ENCODE peak calls at places on chromosomes 13 and 19, in ten cellular contexts. One of them, this sample, is unnamed.

GRCh38 chr19:41533691-41534090 is 42.3 kb upstream of the CEACAM21 start:
- ATAC-seq in psoas muscle: no peak
- ATAC-seq in pancreas: no peak
- ATAC-seq in heart right ventricle: no peak
- ATAC-seq in gastroesophageal sphincter: no peak
- ATAC-seq in CD4-positive, alpha-beta T cell: no peak
- ATAC-seq in activated T-cell treated with anti-CD3 and anti-CD28 coated beads, Interleukin-2, amount 50 U/mL, for 4 hours: no peak
- ATAC-seq in natural killer cell: no peak
- ATAC-seq in PC-3: no peak
- ATAC-seq in activated T-helper 17 cell treated with anti-CD3 and anti-CD28 coated beads, Interleukin-2, amount 50 U/mL, for 72 hours: no peak
- ATAC-seq in this sample: no peak

GRCh38 chr19:11435833-11436313 is 438 bp downstream of the PRKCSH start:
- ATAC-seq in psoas muscle: no peak
- ATAC-seq in pancreas: no peak
- ATAC-seq in heart right ventricle: no peak
- ATAC-seq in gastroesophageal sphincter: no peak
- ATAC-seq in CD4-positive, alpha-beta T cell: no peak
- ATAC-seq in activated T-cell treated with anti-CD3 and anti-CD28 coated beads, Interleukin-2, amount 50 U/mL, for 4 hours: no peak
- ATAC-seq in natural killer cell: no peak
- ATAC-seq in PC-3: peak
- ATAC-seq in activated T-helper 17 cell treated with anti-CD3 and anti-CD28 coated beads, Interleukin-2, amount 50 U/mL, for 72 hours: no peak
- ATAC-seq in this sample: no peak

GRCh38 chr19:3094638-3095374 is 644 bp downstream of the GNA11 start:
- ATAC-seq in psoas muscle: no peak
- ATAC-seq in pancreas: no peak
- ATAC-seq in heart right ventricle: no peak
- ATAC-seq in gastroesophageal sphincter: no peak
- ATAC-seq in CD4-positive, alpha-beta T cell: no peak
- ATAC-seq in activated T-cell treated with anti-CD3 and anti-CD28 coated beads, Interleukin-2, amount 50 U/mL, for 4 hours: peak
- ATAC-seq in natural killer cell: peak
- ATAC-seq in PC-3: no peak
- ATAC-seq in activated T-helper 17 cell treated with anti-CD3 and anti-CD28 coated beads, Interleukin-2, amount 50 U/mL, for 72 hours: peak
- ATAC-seq in this sample: peak

GRCh38 chr19:55454787-55455243 is 6.6 kb downstream of the ISOC2 start:
- ATAC-seq in psoas muscle: no peak
- ATAC-seq in pancreas: no peak
- ATAC-seq in heart right ventricle: no peak
- ATAC-seq in gastroesophageal sphincter: no peak
- ATAC-seq in CD4-positive, alpha-beta T cell: peak
- ATAC-seq in activated T-cell treated with anti-CD3 and anti-CD28 coated beads, Interleukin-2, amount 50 U/mL, for 4 hours: no peak
- ATAC-seq in natural killer cell: peak
- ATAC-seq in PC-3: peak
- ATAC-seq in activated T-helper 17 cell treated with anti-CD3 and anti-CD28 coated beads, Interleukin-2, amount 50 U/mL, for 72 hours: no peak
- ATAC-seq in this sample: no peak

GRCh38 chr19:38464421-38465082 is 31.1 kb downstream of the RYR1 start:
- ATAC-seq in psoas muscle: no peak
- ATAC-seq in pancreas: no peak
- ATAC-seq in heart right ventricle: no peak
- ATAC-seq in gastroesophageal sphincter: no peak
- ATAC-seq in CD4-positive, alpha-beta T cell: no peak
- ATAC-seq in activated T-cell treated with anti-CD3 and anti-CD28 coated beads, Interleukin-2, amount 50 U/mL, for 4 hours: no peak
- ATAC-seq in natural killer cell: no peak
- ATAC-seq in PC-3: no peak
- ATAC-seq in activated T-helper 17 cell treated with anti-CD3 and anti-CD28 coated beads, Interleukin-2, amount 50 U/mL, for 72 hours: no peak
- ATAC-seq in this sample: no peak

GRCh38 chr19:58355891-58356235 is 2.6 kb upstream of the A1BG start:
- ATAC-seq in psoas muscle: no peak
- ATAC-seq in pancreas: no peak
- ATAC-seq in heart right ventricle: no peak
- ATAC-seq in gastroesophageal sphincter: no peak
- ATAC-seq in CD4-positive, alpha-beta T cell: no peak
- ATAC-seq in activated T-cell treated with anti-CD3 and anti-CD28 coated beads, Interleukin-2, amount 50 U/mL, for 4 hours: peak
- ATAC-seq in natural killer cell: no peak
- ATAC-seq in PC-3: no peak
- ATAC-seq in activated T-helper 17 cell treated with anti-CD3 and anti-CD28 coated beads, Interleukin-2, amount 50 U/mL, for 72 hours: no peak
- ATAC-seq in this sample: no peak

GRCh38 chr19:31818740-31819228 is 469.5 kb upstream of the TSHZ3 start:
- ATAC-seq in psoas muscle: no peak
- ATAC-seq in pancreas: no peak
- ATAC-seq in heart right ventricle: no peak
- ATAC-seq in gastroesophageal sphincter: peak
- ATAC-seq in CD4-positive, alpha-beta T cell: no peak
- ATAC-seq in activated T-cell treated with anti-CD3 and anti-CD28 coated beads, Interleukin-2, amount 50 U/mL, for 4 hours: no peak
- ATAC-seq in natural killer cell: no peak
- ATAC-seq in PC-3: no peak
- ATAC-seq in activated T-helper 17 cell treated with anti-CD3 and anti-CD28 coated beads, Interleukin-2, amount 50 U/mL, for 72 hours: no peak
- ATAC-seq in this sample: no peak

GRCh38 chr13:45194081-45194939 is 6.5 kb downstream of the KCTD4 start:
- ATAC-seq in psoas muscle: no peak
- ATAC-seq in pancreas: peak
- ATAC-seq in heart right ventricle: peak
- ATAC-seq in gastroesophageal sphincter: peak
- ATAC-seq in CD4-positive, alpha-beta T cell: no peak
- ATAC-seq in activated T-cell treated with anti-CD3 and anti-CD28 coated beads, Interleukin-2, amount 50 U/mL, for 4 hours: no peak
- ATAC-seq in natural killer cell: no peak
- ATAC-seq in PC-3: no peak
- ATAC-seq in activated T-helper 17 cell treated with anti-CD3 and anti-CD28 coated beads, Interleukin-2, amount 50 U/mL, for 72 hours: no peak
- ATAC-seq in this sample: no peak

GRCh38 chr19:4738734-4739133 is 15.1 kb upstream of the DPP9 start:
- ATAC-seq in psoas muscle: peak
- ATAC-seq in pancreas: no peak
- ATAC-seq in heart right ventricle: no peak
- ATAC-seq in gastroesophageal sphincter: no peak
- ATAC-seq in CD4-positive, alpha-beta T cell: no peak
- ATAC-seq in activated T-cell treated with anti-CD3 and anti-CD28 coated beads, Interleukin-2, amount 50 U/mL, for 4 hours: no peak
- ATAC-seq in natural killer cell: no peak
- ATAC-seq in PC-3: no peak
- ATAC-seq in activated T-helper 17 cell treated with anti-CD3 and anti-CD28 coated beads, Interleukin-2, amount 50 U/mL, for 72 hours: no peak
- ATAC-seq in this sample: no peak

GRCh38 chr19:54257116-54257480 is at the start of gene LILRB5:
- ATAC-seq in psoas muscle: no peak
- ATAC-seq in pancreas: no peak
- ATAC-seq in heart right ventricle: peak
- ATAC-seq in gastroesophageal sphincter: no peak
- ATAC-seq in CD4-positive, alpha-beta T cell: no peak
- ATAC-seq in activated T-cell treated with anti-CD3 and anti-CD28 coated beads, Interleukin-2, amount 50 U/mL, for 4 hours: no peak
- ATAC-seq in natural killer cell: no peak
- ATAC-seq in PC-3: no peak
- ATAC-seq in activated T-helper 17 cell treated with anti-CD3 and anti-CD28 coated beads, Interleukin-2, amount 50 U/mL, for 72 hours: no peak
- ATAC-seq in this sample: no peak

GRCh38 chr19:11059511-11060358 is 29.5 kb upstream of the LDLR start:
- ATAC-seq in psoas muscle: peak
- ATAC-seq in pancreas: no peak
- ATAC-seq in heart right ventricle: no peak
- ATAC-seq in gastroesophageal sphincter: no peak
- ATAC-seq in CD4-positive, alpha-beta T cell: no peak
- ATAC-seq in activated T-cell treated with anti-CD3 and anti-CD28 coated beads, Interleukin-2, amount 50 U/mL, for 4 hours: peak
- ATAC-seq in natural killer cell: no peak
- ATAC-seq in PC-3: no peak
- ATAC-seq in activated T-helper 17 cell treated with anti-CD3 and anti-CD28 coated beads, Interleukin-2, amount 50 U/mL, for 72 hours: no peak
- ATAC-seq in this sample: no peak

This sample was measured in stimulated activated memory B cell treated with anti-CD40 and anti-IgM and Interleukin-4, amounts not matched to agents 10 μg/mL and 1 μg/mL and 100 μg/mL, for 72 hours.